ENCODE peak calls at places on chromosomes 5 and 9, in four cellular contexts. W is stimulated activated CD4-positive, alpha-beta T cell treated with anti-CD3 and anti-CD28 coated beads, TNF-alpha, amount 100 ng/mL, for 1 hour; D is iPS-NIHi11; G is bronchial epithelial cell. S is an unnamed sample.

GRCh38 chr5:20556364-20556763 is 568.4 kb upstream of the CDH18 start:
- DNase-seq in W (no peak), D (no peak), G (peak), S (no peak)

GRCh38 chr5:171845857-171846785 is 60.5 kb downstream of the SMIM23 start:
- DNase-seq in W (no peak), D (no peak), G (no peak), S (no peak)

GRCh38 chr5:135862744-135863143 is 28.3 kb downstream of the SLC25A48 start:
- DNase-seq in W (no peak), D (no peak), G (no peak), S (no peak)

GRCh38 chr5:138033275-138033808 is 463 bp upstream of the FAM13B start:
- DNase-seq in W (no peak), D (no peak), G (no peak), S (no peak)

GRCh38 chr5:116032094-116032517 is at the start of gene ARL14EPL:
- DNase-seq in W (no peak), D (peak), G (peak), S (peak)

GRCh38 chr5:39283231-39283818 is 64.0 kb upstream of the FYB1 start:
- DNase-seq in W (peak), D (peak), G (peak), S (peak)

GRCh38 chr5:74063821-74064598 is 438.0 kb downstream of the ARHGEF28 start:
- DNase-seq in W (no peak), D (no peak), G (peak), S (peak)

GRCh38 chr5:129382921-129383672 is 77.0 kb upstream of the ADAMTS19 start:
- DNase-seq in W (no peak), D (no peak), G (peak), S (no peak)

GRCh38 chr5:67051164-67051563 is 145.4 kb downstream of the CD180 start:
- DNase-seq in W (no peak), D (no peak), G (no peak), S (no peak)

GRCh38 chr9:113380869-113381378 is 4.1 kb upstream of the HDHD3 start:
- DNase-seq in W (no peak), D (no peak), G (peak), S (no peak)

GRCh38 chr9:123225374-123225813 is 43.0 kb downstream of the STRBP start:
- DNase-seq in W (peak), D (peak), G (peak), S (peak)

GRCh38 chr5:173302546-173303155 is 25.6 kb downstream of the STC2 start:
- DNase-seq in W (no peak), D (peak), G (peak), S (no peak)

GRCh38 chr5:83000448-83000847 is 76.7 kb downstream of the TMEM167A start:
- DNase-seq in W (no peak), D (no peak), G (peak), S (no peak)

GRCh38 chr5:61942462-61943049 is 363.4 kb upstream of the KIF2A start:
- DNase-seq in W (no peak), D (no peak), G (no peak), S (no peak)

GRCh38 chr9:37984672-37985611 is 81.0 kb upstream of the SLC25A51 start:
- DNase-seq in W (no peak), D (no peak), G (peak), S (no peak)

GRCh38 chr5:134245101-134245604 is 19.3 kb upstream of the PPP2CA start:
- DNase-seq in W (no peak), D (peak), G (peak), S (no peak)

GRCh38 chr5:68730220-68731010 is 363.4 kb upstream of the SLC30A5 start:
- DNase-seq in W (no peak), D (no peak), G (peak), S (no peak)

GRCh38 chr5:76851713-76852369 is 2.0 kb downstream of the S100Z start:
- DNase-seq in W (no peak), D (no peak), G (no peak), S (no peak)

GRCh38 chr5:67677422-67677970 is 480.9 kb upstream of the CD180 start:
- DNase-seq in W (no peak), D (no peak), G (no peak), S (no peak)

GRCh38 chr9:33651125-33651524 is 127.1 kb downstream of the ANKRD18B start:
- DNase-seq in W (no peak), D (no peak), G (no peak), S (no peak)

GRCh38 chr5:146995878-146996277 is 117.3 kb upstream of the PPP2R2B start:
- DNase-seq in W (no peak), D (no peak), G (peak), S (no peak)

GRCh38 chr9:89663264-89663970 is 58.6 kb downstream of the GADD45G start:
- DNase-seq in W (no peak), D (no peak), G (no peak), S (no peak)

GRCh38 chr5:173323799-173324114 is 4.5 kb downstream of the STC2 start:
- DNase-seq in W (no peak), D (no peak), G (no peak), S (no peak)

GRCh38 chr5:1670342-1670741 is 129.3 kb downstream of the MRPL36 start:
- DNase-seq in W (no peak), D (no peak), G (peak), S (peak)

GRCh38 chr9:82583524-82583923 is 479.4 kb downstream of the RASEF start:
- DNase-seq in W (no peak), D (no peak), G (no peak), S (no peak)

GRCh38 chr5:30604648-30605262 is 588.7 kb upstream of the CDH6 start:
- DNase-seq in W (no peak), D (peak), G (no peak), S (no peak)

GRCh38 chr9:75054373-75055001 is 26.4 kb upstream of the CARNMT1 start:
- DNase-seq in W (no peak), D (no peak), G (no peak), S (no peak)

GRCh38 chr9:126975327-126976059 is 60.9 kb downstream of the RALGPS1 start:
- DNase-seq in W (no peak), D (no peak), G (no peak), S (no peak)

GRCh38 chr9:10366171-10366779 is 246.5 kb downstream of the PTPRD start:
- DNase-seq in W (no peak), D (peak), G (peak), S (peak)

GRCh38 chr5:169909945-169910344 is 70.3 kb downstream of the INSYN2B start:
- DNase-seq in W (no peak), D (no peak), G (no peak), S (no peak)

GRCh38 chr9:22740781-22741180 is 294.2 kb downstream of the DMRTA1 start:
- DNase-seq in W (no peak), D (no peak), G (no peak), S (no peak)

GRCh38 chr5:132473019-132473531 is 17.5 kb downstream of the IRF1 start:
- DNase-seq in W (peak), D (no peak), G (no peak), S (no peak)

GRCh38 chr5:72943307-72943706 is 12.5 kb upstream of the FCHO2 start:
- DNase-seq in W (no peak), D (no peak), G (no peak), S (no peak)

GRCh38 chr5:1644810-1645571 is 121.2 kb upstream of the LPCAT1 start:
- DNase-seq in W (peak), D (peak), G (peak), S (no peak)

GRCh38 chr5:144332265-144332664 is 161.6 kb downstream of the KCTD16 start:
- DNase-seq in W (no peak), D (peak), G (no peak), S (no peak)

GRCh38 chr5:32777733-32778132 is 66.6 kb downstream of the NPR3 start:
- DNase-seq in W (no peak), D (no peak), G (no peak), S (no peak)

GRCh38 chr5:112143684-112144083 is 275.4 kb downstream of the EPB41L4A start:
- DNase-seq in W (no peak), D (no peak), G (no peak), S (no peak)

S was measured in epithelial cell of prostate.